ENCODE peak calls at places on chromosomes 3 and 15, in seven cellular contexts. D is endothelial cell of umbilical vein, F is left lung, W is right atrium auricular region, B is psoas muscle, T is dorsolateral prefrontal cortex, G is neural progenitor cell. Y is an unnamed sample.

GRCh38 chr3:68764554-68764953 is 167.8 kb downstream of the TAFA4 start:
- DNase-seq in W (no peak), D (no peak), G (no peak), T (no peak), F (no peak), B (no peak), Y (no peak)

GRCh38 chr15:88487176-88487795 is 19.8 kb downstream of the MRPS11 start:
- DNase-seq in D (no peak), G (no peak), W (no peak), F (no peak), T (no peak), B (no peak), Y (no peak)

GRCh38 chr3:61315874-61316273 is 64.6 kb upstream of the FHIT start:
- DNase-seq in F (no peak), D (no peak), T (no peak), B (no peak), G (peak), W (no peak), Y (no peak)

GRCh38 chr3:134081211-134081610 is 51.5 kb upstream of the SLCO2A1 start:
- DNase-seq in D (no peak), B (no peak), F (no peak), T (no peak), G (no peak), W (no peak), Y (no peak)

GRCh38 chr15:91916051-91916450 is 62.5 kb downstream of the SLCO3A1 start:
- DNase-seq in D (no peak), F (no peak), W (no peak), G (no peak), B (no peak), T (no peak), Y (no peak)

GRCh38 chr3:29215948-29216347 is 64.9 kb upstream of the RBMS3 start:
- DNase-seq in F (no peak), W (no peak), T (no peak), B (no peak), G (no peak), D (no peak), Y (no peak)

GRCh38 chr3:49813497-49814174 is at the start of gene UBA7:
- DNase-seq in T (peak), G (no peak), D (peak), F (peak), W (peak), B (peak), Y (no peak)

GRCh38 chr3:194575484-194576210 is 57.6 kb downstream of the TMEM44 start:
- DNase-seq in B (peak), F (no peak), W (peak), D (no peak), G (no peak), T (no peak), Y (no peak)

GRCh38 chr3:179247289-179248020 is 3.5 kb downstream of the KCNMB3 start:
- DNase-seq in B (no peak), F (no peak), T (no peak), G (no peak), D (peak), W (no peak), Y (no peak)

GRCh38 chr15:41559489-41560177 is 621 bp downstream of the TYRO3 start:
- DNase-seq in G (peak), B (no peak), D (no peak), W (no peak), T (peak), F (no peak), Y (no peak)

GRCh38 chr15:72859023-72859756 is 75.6 kb upstream of the ADPGK start:
- DNase-seq in D (no peak), W (no peak), G (no peak), B (no peak), F (no peak), T (peak), Y (no peak)

GRCh38 chr3:165185707-165186327 is 10.4 kb downstream of the SLITRK3 start:
- DNase-seq in W (no peak), F (no peak), T (peak), G (peak), D (peak), B (peak), Y (no peak)

GRCh38 chr3:172277151-172277652 is 171.1 kb downstream of the GHSR start:
- DNase-seq in D (no peak), F (no peak), W (no peak), G (no peak), B (no peak), T (no peak), Y (no peak)

GRCh38 chr3:170953229-170953628 is 44.8 kb upstream of the EIF5A2 start:
- DNase-seq in T (no peak), F (no peak), G (no peak), D (no peak), W (no peak), B (no peak), Y (no peak)

GRCh38 chr15:75720787-75721461 is 8.3 kb upstream of the CSPG4 start:
- DNase-seq in G (peak), F (peak), T (peak), B (peak), W (no peak), D (peak), Y (peak)

GRCh38 chr3:100140976-100141375 is 26.7 kb upstream of the FILIP1L start:
- DNase-seq in B (no peak), W (no peak), F (no peak), T (no peak), G (no peak), D (no peak), Y (no peak)

GRCh38 chr3:32421991-32422859 is 30.6 kb downstream of the CMTM7 start:
- DNase-seq in B (peak), T (peak), F (peak), W (peak), D (peak), G (no peak), Y (peak)

GRCh38 chr15:35738370-35738769 is 192.4 kb upstream of the DPH6 start:
- DNase-seq in F (no peak), B (no peak), T (no peak), G (no peak), W (no peak), D (peak), Y (no peak)

GRCh38 chr15:99507732-99508571 is 57.8 kb upstream of the MEF2A start:
- DNase-seq in B (peak), D (no peak), F (no peak), T (no peak), W (peak), G (no peak), Y (no peak)

GRCh38 chr3:33124638-33125037 is 10.8 kb downstream of the CRTAP start:
- DNase-seq in D (no peak), T (no peak), W (no peak), B (no peak), F (no peak), G (no peak), Y (no peak)

GRCh38 chr3:81434171-81434570 is 327.3 kb downstream of the GBE1 start:
- DNase-seq in F (no peak), W (no peak), G (no peak), B (no peak), T (no peak), D (no peak), Y (no peak)

GRCh38 chr3:37824954-37825328 is 36.7 kb upstream of the CTDSPL start:
- DNase-seq in D (no peak), T (no peak), W (no peak), B (no peak), G (no peak), F (no peak), Y (no peak)

GRCh38 chr15:77282333-77282732 is 137.6 kb downstream of the PEAK1 start:
- DNase-seq in G (peak), F (no peak), T (no peak), B (no peak), D (peak), W (no peak), Y (no peak)
- TF ChIP-seq CTCF in G (no peak), F (no peak), T (no peak), B (no peak), D (no peak), W (no peak), Y (no peak)

DNA sequence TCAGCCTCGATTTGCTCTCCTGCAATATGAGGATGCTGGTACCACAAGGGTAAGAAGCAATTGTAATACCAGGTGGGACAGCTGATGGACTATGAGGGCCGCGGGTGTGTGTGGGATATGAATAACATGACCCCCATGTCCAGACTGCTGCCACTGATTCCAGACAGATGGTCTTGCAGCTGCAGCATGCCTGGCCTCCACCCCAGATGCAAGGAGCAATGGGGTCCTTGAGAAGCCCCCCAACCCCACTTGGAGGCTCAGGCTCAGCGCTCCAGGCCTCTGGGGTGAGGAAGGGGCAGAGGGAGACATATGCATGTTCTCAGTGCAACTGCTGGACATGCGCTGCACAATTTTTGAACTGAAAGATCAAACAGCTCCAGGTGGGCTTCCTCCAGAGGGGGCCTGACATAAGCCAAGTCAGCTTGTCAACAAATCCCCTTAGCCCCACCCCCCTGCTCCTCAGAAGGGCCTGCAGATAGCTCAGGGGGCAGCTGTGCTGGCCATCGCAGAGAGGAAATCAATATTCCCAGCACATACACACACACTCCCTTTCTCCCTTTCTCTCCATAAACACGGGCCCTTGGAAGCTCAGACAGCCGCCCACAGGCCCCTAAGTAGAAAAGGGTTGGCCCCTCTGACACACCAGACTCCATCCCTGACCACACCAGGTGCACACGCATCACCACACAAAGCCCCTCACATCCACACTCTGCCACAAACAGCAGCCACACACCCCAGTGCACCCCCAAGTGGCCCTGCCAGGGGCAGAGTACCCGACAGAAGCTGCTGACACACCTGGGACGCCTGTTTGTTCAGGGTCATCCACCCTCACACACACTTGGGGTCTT is 107.0 kb downstream of the IQSEC1 start:
- DNase-seq in D (peak), B (no peak), T (no peak), F (no peak), W (no peak), G (peak), Y (no peak)
- H3K27ac ChIP-seq in D (no peak), B (no peak), T (peak), F (no peak), W (peak), G (no peak), Y (no peak)

GRCh38 chr3:74630602-74631001 is 16.1 kb upstream of the CNTN3 start:
- DNase-seq in W (no peak), F (no peak), B (no peak), G (no peak), T (no peak), D (no peak), Y (no peak)
- TF ChIP-seq CTCF in W (peak), F (no peak), B (no peak), G (peak), T (peak), D (no peak), Y (peak)

GRCh38 chr3:138188013-138188352 is 882 bp downstream of the ARMC8 start:
- DNase-seq in T (no peak), G (no peak), D (peak), F (no peak), B (no peak), W (no peak), Y (no peak)
- H3K27ac ChIP-seq in T (no peak), G (peak), D (peak), F (peak), B (peak), W (peak), Y (peak)

GRCh38 chr3:45507820-45508317 is 86.7 kb upstream of the LIMD1 start:
- DNase-seq in F (no peak), D (peak), T (no peak), B (peak), G (peak), W (no peak), Y (no peak)
- TF ChIP-seq CTCF in F (no peak), D (peak), T (no peak), B (no peak), G (peak), W (peak), Y (no peak)